ENCODE peak calls at places on chromosomes 16 and 17, in nine cellular contexts. R is IMR-90, H is adrenal gland, K is uterus, V is tibial nerve, Z is ovary, N is colonic mucosa, S is cardiac muscle cell, B is suprapubic skin. C is an unnamed sample.

GRCh38 chr17:20930065-20930760 is 112.6 kb downstream of the USP22 start:
- DNase-seq in R (peak; percentile 24), H (no peak), K (no peak), V (no peak), Z (no peak), N (no peak), S (no peak), B (no peak), C (no peak)

GRCh38 chr17:7242717-7243576 is 698 bp upstream of the GABARAP start:
- DNase-seq in R (peak; percentile 95), H (peak; percentile 97), K (peak; percentile 97), V (peak; percentile 98), Z (peak; percentile 97), N (peak; percentile 98), S (peak; percentile 98), B (peak; percentile 99), C (no peak)

GRCh38 chr16:21158208-21159110 is at the start of gene LDAF1:
- DNase-seq in R (peak; percentile 63), H (peak; percentile 85), K (peak; percentile 80), V (peak; percentile 61), Z (peak; percentile 81), N (peak; percentile 93), S (peak; percentile 83), B (peak; percentile 88), C (no peak)

GRCh38 chr17:64920026-64920418 is 744 bp upstream of the LRRC37A3 start:
- DNase-seq in R (no peak), H (peak; percentile 47), K (no peak), V (no peak), Z (no peak), N (peak; percentile 41), S (peak; percentile 23), B (no peak), C (no peak)

GRCh38 chr16:11707679-11708197 is 34.9 kb downstream of the TXNDC11 start:
- DNase-seq in R (no peak), H (no peak), K (no peak), V (no peak), Z (peak; percentile 20), N (no peak), S (no peak), B (no peak), C (no peak)

GRCh38 chr17:49365667-49366066 is 3.6 kb upstream of the ZNF652 start:
- DNase-seq in R (no peak), H (no peak), K (no peak), V (no peak), Z (no peak), N (no peak), S (no peak), B (no peak), C (no peak)

GRCh38 chr17:29561541-29562517 is 5.0 kb downstream of the ABHD15 start:
- DNase-seq in R (no peak), H (no peak), K (no peak), V (no peak), Z (no peak), N (no peak), S (peak; percentile 60), B (peak; percentile 65), C (no peak)

GRCh38 chr16:67969286-67970039 is 1.0 kb upstream of the SLC12A4 start:
- DNase-seq in R (no peak), H (no peak), K (no peak), V (no peak), Z (no peak), N (no peak), S (no peak), B (no peak), C (no peak)

GRCh38 chr17:57938061-57938502 is 17.1 kb downstream of the CUEDC1 start:
- DNase-seq in R (no peak), H (no peak), K (no peak), V (no peak), Z (no peak), N (peak; percentile 73), S (no peak), B (no peak), C (no peak)

GRCh38 chr16:68792465-68793324 is 50.6 kb upstream of the TANGO6 start:
- DNase-seq in R (peak; percentile 61), H (no peak), K (no peak), V (no peak), Z (no peak), N (peak; percentile 76), S (peak; percentile 93), B (no peak), C (no peak)

DNA sequence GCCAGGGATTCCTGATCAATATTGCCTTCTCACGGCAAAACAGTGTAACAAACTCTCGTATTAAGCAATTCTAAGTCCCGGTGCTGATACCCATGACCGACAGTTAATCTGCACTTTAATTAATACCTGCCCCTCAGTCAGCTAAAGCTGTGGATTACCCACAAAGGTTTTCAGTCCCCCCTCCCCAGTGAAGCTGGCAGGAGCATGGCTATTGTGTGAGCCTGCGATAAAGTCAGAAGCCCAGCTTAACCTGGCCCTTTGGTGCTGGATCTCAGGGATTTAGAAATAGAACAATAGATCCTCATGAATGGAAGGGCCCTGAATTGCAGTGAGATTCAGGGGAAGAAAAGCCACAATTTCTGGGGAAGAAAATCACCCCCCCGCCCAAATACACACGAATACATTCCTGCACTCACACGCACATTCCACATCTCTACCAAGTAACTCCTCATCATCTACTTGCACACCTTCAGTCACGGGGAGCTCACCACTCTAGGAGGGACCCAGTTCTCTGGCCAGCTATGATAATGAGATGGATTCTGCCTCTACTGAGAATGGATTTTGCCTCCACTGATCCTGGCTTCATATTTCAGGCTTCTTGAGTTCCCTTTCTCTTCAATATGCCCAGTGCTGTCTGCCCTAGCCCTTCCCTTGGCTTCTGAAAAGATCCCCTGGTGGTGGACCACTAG is 102.6 kb downstream of the WSCD1 start:
- DNase-seq in R (no peak), H (no peak), K (no peak), V (no peak), Z (no peak), N (no peak), S (no peak), B (no peak), C (no peak)
- TF ChIP-seq CTCF in R (no peak), H (no peak), K (no peak), V (no peak), Z (no peak), N (no peak), S (no peak), B (no peak), C (no peak)

GRCh38 chr16:81419806-81420205 is 24.8 kb upstream of the CMIP start:
- DNase-seq in R (no peak), H (no peak), K (no peak), V (no peak), Z (no peak), N (no peak), S (no peak), B (no peak), C (no peak)
- H3K27me3 ChIP-seq in R (no peaks in the 10 kb centered on the region), H (no peaks in the 10 kb centered on the region), K (no peaks in the 10 kb centered on the region), V (no peaks in the 10 kb centered on the region), Z (no peaks in the 10 kb centered on the region), N (no peaks in the 10 kb centered on the region), S (no peaks in the 10 kb centered on the region), B (no peaks in the 10 kb centered on the region), C (no peaks in the 10 kb centered on the region)

GRCh38 chr17:80981062-80981902 is 10.4 kb upstream of the CHMP6 start:
- DNase-seq in R (no peak), H (no peak), K (no peak), V (no peak), Z (no peak), N (no peak), S (no peak), B (no peak), C (no peak)
- H3K4me3 ChIP-seq in R (no peak overlapping the region), H (no peak overlapping the region), K (no peak overlapping the region), V (no peak overlapping the region), Z (no peak overlapping the region), N (no peak overlapping the region), S (peak overlapping the region; percentile 27), B (peak overlapping the region; percentile 3), C (no peak overlapping the region)

DNA sequence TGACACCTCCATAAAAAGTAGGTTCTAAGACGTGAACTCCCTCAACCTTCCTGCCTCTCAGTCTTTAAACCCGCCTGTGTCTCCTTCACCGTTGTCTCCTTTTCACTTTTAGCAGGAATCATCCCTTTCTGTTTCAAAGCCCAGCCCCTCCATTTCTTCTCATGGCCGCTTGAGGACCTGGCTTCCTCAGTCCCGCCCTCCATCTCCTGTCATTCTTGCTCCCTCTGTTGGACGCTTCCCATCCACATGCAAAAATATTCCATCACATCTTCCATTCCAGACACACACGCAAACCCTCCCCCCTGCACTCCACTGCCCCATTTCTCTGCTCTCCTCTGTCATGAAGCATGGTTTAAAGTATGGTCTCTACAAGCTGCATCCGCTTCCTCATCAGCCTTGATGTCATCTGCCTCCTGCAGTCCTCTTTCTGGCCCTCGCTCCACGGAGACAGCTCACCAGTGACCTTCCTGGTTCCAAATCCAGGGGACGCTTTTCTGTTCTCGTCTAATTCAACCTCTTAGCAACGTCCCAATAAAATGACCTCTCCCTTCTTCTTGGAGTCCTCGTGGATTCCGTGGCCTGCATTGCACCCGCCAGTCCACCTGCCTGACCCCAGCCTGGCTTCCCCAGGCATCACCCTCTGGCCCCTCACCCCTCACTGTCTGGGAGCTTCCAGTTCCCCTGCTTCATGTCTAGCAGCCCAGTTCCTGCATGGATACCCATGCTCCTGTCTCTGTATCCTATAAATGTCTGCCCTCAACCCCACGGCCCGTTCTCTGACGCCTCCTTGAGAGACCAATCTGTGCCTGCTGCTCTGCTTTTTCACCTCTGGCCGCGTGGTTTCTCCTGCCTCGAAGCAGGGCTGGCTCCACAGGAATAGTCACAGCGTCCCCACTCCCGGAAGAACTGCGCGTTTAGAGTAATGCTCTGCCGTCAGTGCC is 26.2 kb downstream of the ANKRD40 start:
- DNase-seq in R (peak; percentile 82), H (no peak), K (peak; percentile 70), V (peak; percentile 70), Z (peak; percentile 59), N (peak; percentile 66), S (peak; percentile 87), B (no peak), C (no peak)
- TF ChIP-seq CTCF in R (peak; percentile 93), H (peak; percentile 52), K (peak; percentile 68), V (peak; percentile 40), Z (no peak), N (no peak), S (peak; percentile 75), B (peak; percentile 50), C (peak; percentile 75)

DNA sequence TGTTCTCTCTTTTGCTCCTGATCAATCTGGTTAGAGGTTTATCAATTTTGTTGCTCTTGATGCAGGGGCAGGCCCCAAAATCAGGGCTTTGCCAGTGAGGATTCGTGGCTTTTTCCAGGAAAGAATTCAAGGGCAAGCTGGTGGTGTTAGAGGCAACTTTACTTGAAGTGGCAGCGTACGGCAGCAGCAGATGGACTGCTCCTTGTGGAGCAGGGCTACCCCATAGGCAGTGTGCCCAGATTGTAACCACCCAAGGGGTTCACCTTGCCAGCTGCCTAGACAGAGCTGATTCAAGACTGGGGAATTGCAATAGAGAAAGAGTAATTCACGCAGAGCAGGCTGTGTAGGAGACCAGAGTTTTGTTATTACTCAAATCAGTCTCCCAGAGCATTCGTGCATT is 16.7 kb downstream of the DRC7 start:
- DNase-seq in R (no peak), H (no peak), K (no peak), V (no peak), Z (no peak), N (no peak), S (no peak), B (no peak), C (no peak)
- H3K27me3 ChIP-seq in R (peaks cover 39% of the 10 kb centered on the region), H (no peaks in the 10 kb centered on the region), K (no peaks in the 10 kb centered on the region), V (no peaks in the 10 kb centered on the region), Z (no peaks in the 10 kb centered on the region), N (no peaks in the 10 kb centered on the region), S (no peaks in the 10 kb centered on the region), B (no peaks in the 10 kb centered on the region), C (peaks cover 14% of the 10 kb centered on the region)

GRCh38 chr17:82845163-82845807 is 5.5 kb upstream of the ZNF750 start:
- DNase-seq in R (no peak), H (no peak), K (peak; percentile 48), V (no peak), Z (no peak), N (no peak), S (peak; percentile 42), B (no peak), C (no peak)
- H3K4me3 ChIP-seq in R (no peak overlapping the region), H (no peak overlapping the region), K (no peak overlapping the region), V (no peak overlapping the region), Z (no peak overlapping the region), N (no peak overlapping the region), S (no peak overlapping the region), B (no peak overlapping the region), C (no peak overlapping the region)

C was measured in kidney epithelial cell.